ENCODE peak calls at places on chromosomes 6 and 20, in seven cellular contexts. X is astrocyte of the cerebellum, A is heart right ventricle, V is upper lobe of right lung, R is fibroblast of lung, I is pancreas, C is fibroblast of mammary gland. S is an unnamed sample.

GRCh38 chr20:19114410-19114809 is 98.0 kb upstream of the SLC24A3 start:
- DNase-seq in X (no peak), A (no peak), V (no peak), R (no peak), I (no peak), C (no peak), S (no peak)

GRCh38 chr6:167644404-167645132 is 182.1 kb upstream of the AFDN start:
- DNase-seq in X (no peak), A (no peak), V (no peak), R (no peak), I (no peak), C (no peak), S (no peak)

GRCh38 chr6:44009425-44010321 is 117.6 kb downstream of the MRPL14 start:
- DNase-seq in X (no peak), A (no peak), V (peak), R (no peak), I (peak), C (peak), S (peak)

GRCh38 chr6:21953831-21954801 is 342.7 kb downstream of the PRL start:
- DNase-seq in X (no peak), A (peak), V (no peak), R (peak), I (no peak), C (peak), S (peak)

GRCh38 chr6:72151742-72152141 is 265.4 kb downstream of the RIMS1 start:
- DNase-seq in X (no peak), A (no peak), V (no peak), R (no peak), I (no peak), C (no peak), S (no peak)

GRCh38 chr6:112560651-112561050 is 213.5 kb downstream of the RFPL4B start:
- DNase-seq in X (no peak), A (no peak), V (no peak), R (no peak), I (no peak), C (no peak), S (no peak)

GRCh38 chr6:125738276-125738675 is 11.2 kb upstream of the HEY2 start:
- DNase-seq in X (no peak), A (no peak), V (no peak), R (no peak), I (no peak), C (no peak), S (no peak)

GRCh38 chr20:45346291-45346718 is 1.9 kb downstream of the SDC4 start:
- DNase-seq in X (no peak), A (no peak), V (no peak), R (no peak), I (no peak), C (no peak), S (no peak)

GRCh38 chr20:33667245-33668086 is 723 bp downstream of the ACTL10 start:
- DNase-seq in X (peak), A (peak), V (peak), R (peak), I (peak), C (peak), S (no peak)

GRCh38 chr6:17709476-17709875 is 2.8 kb upstream of the NUP153 start:
- DNase-seq in X (no peak), A (no peak), V (no peak), R (no peak), I (no peak), C (peak), S (no peak)

GRCh38 chr6:17865798-17866725 is 121.4 kb downstream of the KIF13A start:
- DNase-seq in X (peak), A (peak), V (no peak), R (peak), I (peak), C (peak), S (peak)

GRCh38 chr6:45684476-45684875 is 306.7 kb upstream of the SUPT3H start:
- DNase-seq in X (no peak), A (no peak), V (no peak), R (no peak), I (no peak), C (peak), S (no peak)

GRCh38 chr6:29426654-29427053 is 11.9 kb downstream of the OR12D1 start:
- DNase-seq in X (no peak), A (no peak), V (no peak), R (no peak), I (no peak), C (no peak), S (no peak)

GRCh38 chr6:30819287-30819917 is 64.9 kb upstream of the DDR1 start:
- DNase-seq in X (no peak), A (no peak), V (no peak), R (no peak), I (no peak), C (peak), S (no peak)

GRCh38 chr6:84749181-84749580 is 15.2 kb downstream of the TBX18 start:
- DNase-seq in X (no peak), A (no peak), V (no peak), R (no peak), I (no peak), C (no peak), S (no peak)

GRCh38 chr20:35629432-35630145 is 14.0 kb downstream of the SPAG4 start:
- DNase-seq in X (no peak), A (no peak), V (no peak), R (no peak), I (peak), C (no peak), S (no peak)

GRCh38 chr20:62685781-62686555 is 22.7 kb upstream of the NTSR1 start:
- DNase-seq in X (no peak), A (no peak), V (peak), R (no peak), I (no peak), C (no peak), S (no peak)

GRCh38 chr20:32325706-32326506 is 32.2 kb upstream of the ASXL1 start:
- DNase-seq in X (no peak), A (no peak), V (no peak), R (peak), I (peak), C (peak), S (peak)

GRCh38 chr6:147321260-147321659 is 117.0 kb downstream of the STXBP5 start:
- DNase-seq in X (no peak), A (no peak), V (no peak), R (no peak), I (no peak), C (no peak), S (no peak)

GRCh38 chr20:64164123-64164836 is at the start of gene MYT1:
- DNase-seq in X (no peak), A (no peak), V (no peak), R (no peak), I (no peak), C (no peak), S (no peak)

GRCh38 chr20:24963672-24964517 is 14.8 kb downstream of the CST7 start:
- DNase-seq in X (no peak), A (no peak), V (peak), R (no peak), I (no peak), C (no peak), S (no peak)

GRCh38 chr6:45196121-45196520 is 132.0 kb upstream of the RUNX2 start:
- DNase-seq in X (peak), A (no peak), V (no peak), R (peak), I (no peak), C (no peak), S (no peak)

GRCh38 chr6:149859368-149859767 is 4.8 kb downstream of the LRP11 start:
- DNase-seq in X (no peak), A (no peak), V (peak), R (peak), I (peak), C (peak), S (peak)

GRCh38 chr6:96923871-96924493 is 546 bp upstream of the KLHL32 start:
- DNase-seq in X (no peak), A (no peak), V (no peak), R (no peak), I (no peak), C (no peak), S (no peak)

GRCh38 chr6:31631209-31631608 is 10.7 kb downstream of the PRRC2A start:
- DNase-seq in X (no peak), A (no peak), V (no peak), R (no peak), I (no peak), C (no peak), S (no peak)

GRCh38 chr6:39794231-39794630 is 2.1 kb downstream of the DAAM2 start:
- DNase-seq in X (no peak), A (no peak), V (no peak), R (no peak), I (no peak), C (no peak), S (no peak)

GRCh38 chr6:117411474-117411873 is 14.3 kb downstream of the ROS1 start:
- DNase-seq in X (no peak), A (no peak), V (no peak), R (no peak), I (no peak), C (no peak), S (no peak)

GRCh38 chr20:21719592-21720214 is 14.2 kb downstream of the PAX1 start:
- DNase-seq in X (peak), A (peak), V (no peak), R (peak), I (peak), C (peak), S (peak)

GRCh38 chr20:18391686-18392085 is 75.1 kb downstream of the DZANK1 start:
- DNase-seq in X (no peak), A (no peak), V (no peak), R (no peak), I (no peak), C (no peak), S (no peak)

GRCh38 chr20:38685853-38686473 is 38.3 kb upstream of the SLC32A1 start:
- DNase-seq in X (peak), A (peak), V (peak), R (peak), I (peak), C (peak), S (peak)

GRCh38 chr6:148971027-148971927 is 224.4 kb downstream of the UST start:
- DNase-seq in X (no peak), A (no peak), V (no peak), R (no peak), I (no peak), C (peak), S (peak)

GRCh38 chr20:41371361-41371760 is 4.7 kb upstream of the EMILIN3 start:
- DNase-seq in X (no peak), A (no peak), V (no peak), R (no peak), I (no peak), C (no peak), S (no peak)

GRCh38 chr6:138491020-138491419 is 8.3 kb downstream of the NHSL1 start:
- DNase-seq in X (no peak), A (no peak), V (no peak), R (no peak), I (no peak), C (no peak), S (no peak)

GRCh38 chr20:45415822-45416637 is at the start of gene PIGT:
- DNase-seq in X (peak), A (peak), V (peak), R (peak), I (peak), C (peak), S (peak)

GRCh38 chr6:40997256-40997957 is 41.6 kb downstream of the UNC5CL start:
- DNase-seq in X (peak), A (no peak), V (no peak), R (peak), I (peak), C (peak), S (peak)

GRCh38 chr6:108797951-108798671 is 50.1 kb upstream of the ARMC2 start:
- DNase-seq in X (no peak), A (no peak), V (no peak), R (no peak), I (no peak), C (no peak), S (no peak)

GRCh38 chr6:89564752-89565427 is 73.7 kb downstream of the LYRM2 start:
- DNase-seq in X (peak), A (no peak), V (no peak), R (no peak), I (no peak), C (peak), S (no peak)

GRCh38 chr20:44218441-44218840 is 7.9 kb upstream of the OSER1 start:
- DNase-seq in X (no peak), A (no peak), V (no peak), R (no peak), I (no peak), C (no peak), S (no peak)

GRCh38 chr20:44217342-44218092 is 6.9 kb upstream of the OSER1 start:
- DNase-seq in X (peak), A (peak), V (peak), R (peak), I (peak), C (peak), S (peak)

GRCh38 chr20:44212792-44213191 is 2.2 kb upstream of the OSER1 start:
- DNase-seq in X (no peak), A (no peak), V (no peak), R (no peak), I (no peak), C (peak), S (no peak)

GRCh38 chr20:44211177-44212039 is 837 bp upstream of the OSER1 start:
- DNase-seq in X (no peak), A (no peak), V (no peak), R (peak), I (peak), C (peak), S (peak)

DNA sequence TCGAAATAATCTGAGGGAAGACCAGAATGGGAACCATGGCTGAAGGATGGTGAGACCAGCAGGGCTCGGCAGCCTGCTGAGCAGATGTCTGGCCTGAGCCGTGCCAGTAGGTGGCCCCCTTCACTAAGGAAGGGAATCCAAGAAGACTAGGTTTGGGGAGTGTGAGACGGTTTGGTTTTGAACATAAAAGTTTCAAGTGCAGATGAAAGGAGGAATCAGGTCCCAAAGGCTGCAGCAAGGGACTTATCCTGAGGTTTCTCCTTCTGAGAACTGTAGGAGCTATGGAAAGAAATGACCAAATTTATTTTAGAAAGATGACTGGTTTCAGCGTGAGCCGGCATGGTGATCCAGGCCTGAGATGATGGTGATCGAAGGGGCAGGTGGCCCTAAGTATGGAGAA is 4.6 kb upstream of the OSER1 start:
- DNase-seq in X (no peak), A (peak), V (peak), R (peak), I (peak), C (peak), S (peak)
- H3K4me3 ChIP-seq in X (no peak), A (no peak), V (no peak), R (no peak), I (no peak), C (no peak), S (no peak)

GRCh38 chr6:77264970-77265369 is 198.3 kb downstream of the HTR1B start:
- DNase-seq in X (no peak), A (no peak), V (no peak), R (no peak), I (no peak), C (no peak), S (no peak)
- TF ChIP-seq CTCF in X (no peak), A (no peak), V (no peak), R (no peak), I (no peak), C (no peak), S (no peak)

DNA sequence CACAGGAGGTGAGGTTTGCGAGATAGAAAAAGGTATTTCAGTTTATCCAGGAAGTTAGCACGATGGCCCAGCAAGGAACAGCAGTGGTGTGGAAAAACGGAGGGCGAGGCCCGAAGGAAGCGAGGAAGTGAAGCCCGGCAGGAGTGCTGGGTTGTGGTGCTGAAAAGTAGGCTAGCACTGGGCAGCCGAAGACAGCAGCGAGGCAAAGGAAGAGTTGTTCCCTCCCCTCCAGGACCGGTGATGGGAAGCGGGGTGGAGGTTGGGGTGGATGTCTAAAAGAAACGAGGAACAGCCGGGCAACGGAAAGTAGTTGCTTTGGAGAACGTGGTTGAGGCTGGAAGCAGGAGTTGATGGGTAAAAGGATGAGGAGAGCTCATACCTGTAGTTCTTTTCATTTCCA is 1.4 kb downstream of the METTL24 start:
- DNase-seq in X (no peak), A (no peak), V (no peak), R (no peak), I (no peak), C (no peak), S (no peak)
- H3K4me3 ChIP-seq in X (no peak), A (no peak), V (peak), R (no peak), I (peak), C (no peak), S (no peak)

DNA sequence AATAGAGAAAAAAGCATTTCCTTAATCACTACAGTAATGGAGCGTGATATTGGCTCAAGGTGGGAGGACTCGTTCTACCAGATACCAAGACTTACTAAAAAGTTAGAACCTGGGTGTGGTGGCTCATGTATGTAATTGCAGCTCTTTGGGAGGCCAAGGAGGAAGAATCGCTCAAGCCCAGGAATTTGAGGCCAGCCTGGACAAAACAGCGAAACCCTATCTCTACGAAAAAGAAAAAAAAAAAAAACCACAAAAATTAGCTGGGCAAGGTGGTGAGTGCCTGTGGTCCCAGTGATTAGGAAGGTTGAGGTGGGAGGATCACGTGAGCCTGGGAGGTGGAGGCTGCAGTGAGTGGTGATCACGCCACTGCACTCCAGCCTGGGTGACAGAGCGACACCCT is 24.0 kb upstream of the ATRN start:
- DNase-seq in X (no peak), A (no peak), V (no peak), R (no peak), I (no peak), C (no peak), S (no peak)
- TF ChIP-seq CTCF in X (no peak), A (no peak), V (no peak), R (no peak), I (no peak), C (no peak), S (no peak)

DNA sequence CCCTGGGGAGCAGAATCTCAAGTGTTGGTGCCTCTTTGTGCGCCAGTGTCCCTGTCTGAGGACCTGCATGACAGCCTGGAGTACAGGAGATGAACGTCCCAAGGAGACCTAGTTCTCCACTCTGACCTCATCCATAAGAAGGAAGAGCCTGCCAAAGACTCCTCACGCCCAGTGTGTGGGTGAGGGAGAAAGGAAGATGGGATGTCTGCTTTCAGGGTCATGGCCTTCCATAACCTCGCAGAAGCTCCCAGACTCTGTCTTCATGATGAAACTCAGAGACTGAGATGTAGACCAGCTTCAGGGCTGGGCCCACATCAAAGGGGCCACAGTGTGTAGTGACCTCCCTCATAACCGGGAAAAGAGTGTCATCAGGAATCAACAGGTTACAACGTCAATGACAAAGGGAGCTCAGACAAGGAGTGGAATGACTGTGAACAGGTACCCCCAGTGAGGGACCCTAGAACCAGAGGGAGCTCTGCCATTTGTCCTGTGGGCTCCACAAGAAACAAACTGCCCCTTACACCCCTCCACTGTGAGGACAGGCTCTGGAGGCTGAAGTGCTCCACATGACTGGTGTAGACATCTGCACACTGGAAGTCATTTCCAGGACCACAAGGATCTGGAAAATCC is 8.1 kb downstream of the HLA-DQB1 start:
- DNase-seq in X (no peak), A (no peak), V (no peak), R (no peak), I (no peak), C (no peak), S (no peak)
- H3K4me3 ChIP-seq in X (no peak), A (no peak), V (no peak), R (no peak), I (no peak), C (no peak), S (no peak)

S was measured in astrocyte of the spinal cord.